ENCODE peak calls at places on chromosome 16, in six cellular contexts. E is fibroblast of lung, R is MM.1S, T is PC-9, H is OCI-LY7, K is mesenchymal stem cell. D is an unnamed sample. For H3K4me1, the result is how much of the 10 kb centered on the place peaks cover.

GRCh38 chr16:69182730-69183416 is 4.1 kb upstream of the SNTB2 start:
- DNase-seq in E (no peak), R (no peak), T (no peak), H (no peak), K (no peak), D (no peak)

GRCh38 chr16:19223235-19223847 is 55.3 kb downstream of the SYT17 start:
- DNase-seq in E (no peak), R (peak), T (no peak), H (peak), K (no peak), D (no peak)

GRCh38 chr16:78258651-78259050 is 159.2 kb downstream of the WWOX start:
- DNase-seq in E (peak), R (no peak), T (no peak), H (no peak), K (peak), D (no peak)

GRCh38 chr16:56331399-56331798 is 93.9 kb downstream of the AMFR start:
- DNase-seq in E (no peak), R (no peak), T (no peak), H (no peak), K (no peak), D (no peak)

GRCh38 chr16:82755570-82756282 is 129.0 kb downstream of the CDH13 start:
- DNase-seq in E (peak), R (no peak), T (no peak), H (no peak), K (no peak), D (no peak)

GRCh38 chr16:51031598-51031997 is 119.5 kb downstream of the SALL1 start:
- DNase-seq in E (no peak), R (no peak), T (no peak), H (no peak), K (no peak), D (no peak)

GRCh38 chr16:30867747-30868146 is 26.1 kb downstream of the BCL7C start:
- DNase-seq in E (peak), R (no peak), T (no peak), H (no peak), K (peak), D (no peak)

GRCh38 chr16:2086812-2087425 is 39.1 kb downstream of the TSC2 start:
- DNase-seq in E (no peak), R (no peak), T (no peak), H (peak), K (no peak), D (peak)

GRCh38 chr16:81526935-81527334 is 82.3 kb downstream of the CMIP start:
- DNase-seq in E (peak), R (no peak), T (peak), H (no peak), K (no peak), D (peak)

GRCh38 chr16:52725043-52725442 is 178.1 kb upstream of the TOX3 start:
- DNase-seq in E (no peak), R (no peak), T (no peak), H (no peak), K (no peak), D (no peak)

GRCh38 chr16:64983983-64984382 is 137.9 kb downstream of the CDH11 start:
- DNase-seq in E (peak), R (no peak), T (no peak), H (peak), K (peak), D (peak)

GRCh38 chr16:14309001-14309886 is 238.1 kb downstream of the MRTFB start:
- DNase-seq in E (peak), R (no peak), T (peak), H (peak), K (peak), D (peak)

GRCh38 chr16:16150117-16150877 is 73.0 kb downstream of the ABCC6 start:
- DNase-seq in E (peak), R (no peak), T (no peak), H (no peak), K (no peak), D (peak)

GRCh38 chr16:69917739-69918138 is 33.4 kb upstream of the CLEC18A start:
- DNase-seq in E (peak), R (no peak), T (peak), H (no peak), K (peak), D (peak)

GRCh38 chr16:31875112-31875803 is 1.7 kb downstream of the ZNF267 start:
- DNase-seq in E (no peak), R (no peak), T (no peak), H (peak), K (peak), D (peak)

GRCh38 chr16:68954871-68955635 is 111.7 kb downstream of the TANGO6 start:
- DNase-seq in E (no peak), R (no peak), T (no peak), H (no peak), K (no peak), D (no peak)

GRCh38 chr16:76228546-76229146 is 48.6 kb upstream of the CNTNAP4 start:
- DNase-seq in E (no peak), R (no peak), T (no peak), H (no peak), K (no peak), D (no peak)

GRCh38 chr16:12291989-12292759 is 315.6 kb downstream of the SNX29 start:
- DNase-seq in E (no peak), R (no peak), T (no peak), H (peak), K (no peak), D (no peak)

GRCh38 chr16:3243882-3244281 is 8.9 kb upstream of the ZNF200 start:
- DNase-seq in E (no peak), R (no peak), T (no peak), H (no peak), K (no peak), D (no peak)

GRCh38 chr16:62256406-62256805 is 220.2 kb upstream of the CDH8 start:
- DNase-seq in E (no peak), R (no peak), T (no peak), H (no peak), K (peak), D (no peak)

GRCh38 chr16:10551881-10552280 is 28.5 kb downstream of the EMP2 start:
- DNase-seq in E (no peak), R (no peak), T (no peak), H (no peak), K (no peak), D (no peak)

GRCh38 chr16:35141303-35141702 is 1681.9 kb downstream of the TP53TG3F start:
- DNase-seq in E (no peak), R (no peak), T (no peak), H (no peak), K (no peak), D (no peak)

GRCh38 chr16:11090947-11091785 is 146.8 kb downstream of the CLEC16A start:
- DNase-seq in E (no peak), R (no peak), T (no peak), H (no peak), K (no peak), D (no peak)

GRCh38 chr16:49821614-49822282 is 34.2 kb downstream of the ZNF423 start:
- DNase-seq in E (no peak), R (no peak), T (no peak), H (no peak), K (no peak), D (peak)

GRCh38 chr16:1102333-1102700 is 6.3 kb upstream of the C1QTNF8 start:
- DNase-seq in E (no peak), R (no peak), T (no peak), H (no peak), K (no peak), D (no peak)

GRCh38 chr16:57630931-57631845 is 2.8 kb downstream of the ADGRG1 start:
- DNase-seq in E (no peak), R (no peak), T (no peak), H (no peak), K (no peak), D (no peak)

GRCh38 chr16:11743308-11744074 is 834 bp upstream of the TXNDC11 start:
- DNase-seq in E (peak), R (no peak), T (peak), H (peak), K (peak), D (no peak)

GRCh38 chr16:10708969-10709368 is 14.2 kb upstream of the TEKT5 start:
- DNase-seq in E (no peak), R (no peak), T (no peak), H (no peak), K (no peak), D (peak)

GRCh38 chr16:2009791-2010510 is at the start of gene ZNF598:
- DNase-seq in E (peak), R (peak), T (peak), H (peak), K (peak), D (peak)

GRCh38 chr16:5900046-5900445 is 802.5 kb upstream of the EEF2KMT start:
- DNase-seq in E (no peak), R (no peak), T (no peak), H (no peak), K (no peak), D (no peak)

GRCh38 chr16:87216824-87217205 is 100.4 kb downstream of the C16orf95 start:
- DNase-seq in E (no peak), R (no peak), T (no peak), H (no peak), K (no peak), D (peak)

GRCh38 chr16:53523126-53523804 is 20.3 kb upstream of the AKTIP start:
- DNase-seq in E (no peak), R (no peak), T (no peak), H (no peak), K (no peak), D (no peak)

GRCh38 chr16:68778551-68779231 is 41.6 kb downstream of the CDH1 start:
- DNase-seq in E (no peak), R (no peak), T (peak), H (no peak), K (no peak), D (no peak)

GRCh38 chr16:82630688-82631087 is 3.9 kb downstream of the CDH13 start:
- DNase-seq in E (peak), R (no peak), T (no peak), H (no peak), K (peak), D (peak)

GRCh38 chr16:59634951-59635350 is 900.8 kb upstream of the GOT2 start:
- DNase-seq in E (peak), R (no peak), T (no peak), H (no peak), K (peak), D (no peak)

DNA sequence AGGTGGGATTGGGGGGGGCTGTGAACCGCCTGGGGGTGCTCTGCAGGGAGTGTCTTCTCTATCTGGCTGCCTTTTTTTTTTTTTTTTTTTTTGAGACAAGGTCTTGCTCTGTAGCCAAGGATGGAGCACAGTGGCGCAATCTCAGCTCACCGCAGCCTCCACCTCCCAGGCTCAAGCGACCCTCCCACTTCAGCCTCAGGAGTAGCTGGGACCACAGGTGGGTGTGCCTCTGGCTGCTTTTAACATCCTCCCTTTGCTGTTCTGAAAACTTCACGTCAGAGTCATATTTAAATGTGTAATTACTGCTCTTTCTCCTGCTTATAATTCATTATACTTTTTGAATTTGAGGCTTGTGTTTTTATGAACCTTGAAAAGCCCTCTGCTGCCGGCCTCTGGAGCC is 78.4 kb downstream of the ZNF778 start:
- DNase-seq in E (no peak), R (no peak), T (no peak), H (no peak), K (no peak), D (no peak)
- H3K4me2 ChIP-seq in E (no peak), R (no peak), T (no peak), H (no peak), K (no peak), D (no peak)

GRCh38 chr16:80029706-80030481 is 429.4 kb upstream of the MAF start:
- DNase-seq in E (no peak), R (no peak), T (no peak), H (no peak), K (no peak), D (no peak)

GRCh38 chr16:80024443-80024842 is 423.9 kb upstream of the MAF start:
- DNase-seq in E (no peak), R (no peak), T (no peak), H (no peak), K (no peak), D (no peak)

GRCh38 chr16:80029381-80029630 is 428.8 kb upstream of the MAF start:
- DNase-seq in E (no peak), R (no peak), T (no peak), H (no peak), K (no peak), D (no peak)

GRCh38 chr16:80028581-80029380 is 428.2 kb upstream of the MAF start:
- DNase-seq in E (no peak), R (no peak), T (no peak), H (no peak), K (no peak), D (no peak)

DNA sequence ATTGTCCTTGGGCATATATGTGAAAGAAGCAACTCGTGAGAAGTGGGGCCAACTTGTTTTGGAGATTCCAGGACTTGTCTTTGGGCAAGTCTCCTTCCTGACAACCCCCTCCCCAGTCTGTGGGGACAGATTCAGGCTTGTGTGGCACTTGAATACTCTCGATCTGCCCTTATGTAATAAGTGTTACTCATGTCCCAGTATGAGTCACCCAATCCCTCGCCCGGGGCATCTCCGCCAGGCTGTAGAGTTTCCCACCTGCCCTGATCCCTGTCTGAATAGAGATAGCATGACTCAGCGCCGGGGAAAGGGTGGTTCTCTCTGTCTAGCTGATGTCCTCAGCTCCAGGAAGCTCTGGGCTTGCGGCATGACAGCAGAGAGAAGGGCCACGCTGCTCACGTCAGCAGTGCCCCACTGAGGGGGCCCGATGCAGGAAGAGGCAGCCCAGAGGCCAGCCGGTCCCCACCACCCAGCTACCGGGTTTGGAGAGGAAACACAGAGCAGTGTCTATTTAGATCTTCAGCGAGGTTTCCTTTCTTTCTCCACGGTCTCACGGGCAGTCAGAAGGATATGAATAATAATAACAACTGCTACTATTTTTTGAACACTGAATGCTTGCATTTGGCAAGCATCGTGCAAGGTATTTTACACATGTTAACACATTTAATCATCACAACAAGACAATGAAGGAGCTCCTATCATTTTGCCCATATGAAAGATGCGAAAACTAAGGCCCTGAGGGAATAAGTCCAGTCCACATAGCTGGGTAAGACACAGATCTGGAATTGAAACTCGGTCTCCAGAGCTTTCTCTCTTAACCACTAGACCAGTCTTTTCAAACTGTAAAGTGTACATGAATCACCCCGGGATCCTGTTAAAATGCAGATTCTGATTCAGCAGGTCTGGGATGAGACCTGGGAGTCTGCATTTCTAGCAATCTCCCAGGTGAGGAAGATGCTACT is 426.7 kb upstream of the MAF start:
- DNase-seq in E (peak), R (no peak), T (peak), H (no peak), K (peak), D (peak)
- H3K27ac ChIP-seq in E (no peak), R (peak), T (peak), H (no peak), K (peak), D (peak)

GRCh38 chr16:74562117-74562516 is 44.8 kb downstream of the GLG1 start:
- DNase-seq in E (no peak), R (no peak), T (no peak), H (no peak), K (no peak), D (peak)

GRCh38 chr16:74558873-74559272 is 48.0 kb downstream of the GLG1 start:
- DNase-seq in E (no peak), R (no peak), T (no peak), H (no peak), K (no peak), D (no peak)

GRCh38 chr16:74563828-74564263 is 43.1 kb downstream of the GLG1 start:
- DNase-seq in E (peak), R (no peak), T (peak), H (no peak), K (peak), D (peak)

GRCh38 chr16:74561626-74562025 is 45.3 kb downstream of the GLG1 start:
- DNase-seq in E (no peak), R (no peak), T (no peak), H (no peak), K (no peak), D (no peak)

DNA sequence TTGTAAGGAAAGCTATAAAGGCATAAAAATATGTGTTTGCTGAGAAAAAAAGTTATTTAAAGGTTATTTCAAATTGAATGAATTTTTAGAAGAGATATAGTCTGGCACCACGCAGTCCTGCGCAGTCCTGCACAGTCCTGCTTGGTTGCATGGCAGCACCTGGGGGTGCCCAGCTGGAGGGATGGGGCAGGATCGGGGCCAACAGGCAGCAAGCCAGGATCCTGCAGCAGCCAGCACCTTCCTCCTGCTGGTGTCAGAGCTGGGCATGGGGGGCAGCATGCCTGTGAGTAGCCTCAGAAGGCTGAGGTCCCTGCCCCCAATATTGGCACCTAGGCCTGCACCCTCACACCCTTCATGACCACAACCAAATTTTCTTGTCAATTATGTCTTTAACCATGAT is 46.0 kb downstream of the GLG1 start:
- DNase-seq in E (no peak), R (no peak), T (no peak), H (no peak), K (no peak), D (no peak)
- H3K4me1 ChIP-seq in E (under half), R (under half), T (under half), H (under half), K (under half), D (under half)

GRCh38 chr16:72909196-72909595 is 138.7 kb downstream of the ZFHX3 start:
- DNase-seq in E (no peak), R (no peak), T (no peak), H (no peak), K (no peak), D (no peak)
- H3K4me2 ChIP-seq in E (no peak), R (no peak), T (no peak), H (no peak), K (no peak), D (no peak)

GRCh38 chr16:85610059-85610445 is 3.1 kb upstream of the GSE1 start:
- DNase-seq in E (no peak), R (no peak), T (no peak), H (no peak), K (no peak), D (no peak)

GRCh38 chr16:85609539-85609938 is 3.6 kb upstream of the GSE1 start:
- DNase-seq in E (no peak), R (no peak), T (no peak), H (no peak), K (no peak), D (no peak)

GRCh38 chr16:85611205-85611454 is 2.0 kb upstream of the GSE1 start:
- DNase-seq in E (peak), R (no peak), T (no peak), H (peak), K (peak), D (peak)

GRCh38 chr16:85611455-85612190 is 1.5 kb upstream of the GSE1 start:
- DNase-seq in E (peak), R (peak), T (peak), H (peak), K (peak), D (peak)

GRCh38 chr16:85610446-85611204 is 2.5 kb upstream of the GSE1 start:
- DNase-seq in E (peak), R (peak), T (peak), H (peak), K (peak), D (peak)
- H3K27ac ChIP-seq in E (peak), R (peak), T (peak), H (peak), K (peak), D (peak)

DNA sequence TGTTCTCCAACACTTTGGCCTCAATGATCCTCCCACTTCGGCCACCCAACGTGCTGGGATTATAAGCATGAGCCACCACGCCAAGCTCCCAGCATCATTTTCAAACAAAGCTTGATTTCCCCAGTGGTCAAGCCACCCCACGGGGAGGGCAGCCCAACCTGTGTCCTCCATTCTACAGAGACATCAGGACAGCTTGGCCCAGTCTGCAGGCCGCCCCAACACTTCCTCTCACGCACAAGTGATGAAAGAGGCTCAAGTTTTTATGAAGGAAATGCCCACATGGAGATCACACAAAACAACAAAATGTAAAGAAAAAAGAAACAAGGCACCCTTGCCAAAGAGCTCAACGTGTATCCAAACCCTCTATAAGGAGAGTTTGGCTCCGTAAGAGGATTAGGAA is 112.4 kb downstream of the XYLT1 start:
- DNase-seq in E (no peak), R (no peak), T (no peak), H (no peak), K (no peak), D (no peak)
- H3K4me1 ChIP-seq in E (under half), R (under half), T (under half), H (under half), K (under half), D (under half)

GRCh38 chr16:66574081-66574480 is 5.2 kb upstream of the CMTM2 start:
- DNase-seq in E (no peak), R (no peak), T (no peak), H (no peak), K (no peak), D (no peak)

GRCh38 chr16:66576306-66576705 is 3.0 kb upstream of the CMTM2 start:
- DNase-seq in E (no peak), R (no peak), T (no peak), H (no peak), K (no peak), D (no peak)

GRCh38 chr16:66580605-66581209 is 1.4 kb downstream of the CMTM2 start:
- DNase-seq in E (peak), R (no peak), T (peak), H (no peak), K (peak), D (peak)

GRCh38 chr16:66581246-66581952 is 2.1 kb downstream of the CMTM2 start:
- DNase-seq in E (peak), R (no peak), T (no peak), H (no peak), K (no peak), D (peak)

GRCh38 chr16:66578596-66579531 is at the start of gene CMTM2:
- DNase-seq in E (peak), R (no peak), T (no peak), H (no peak), K (no peak), D (no peak)
- H3K4me2 ChIP-seq in E (peak), R (no peak), T (peak), H (no peak), K (no peak), D (no peak)